ENCODE peak calls at places on chromosome 10, in four cellular contexts. One of them, this sample, is unnamed. For H3K4me1, the result is how much of the 10 kb centered on the place peaks cover.

GRCh38 chr10:13351340-13351915 is 3.3 kb upstream of the SEPHS1 start:
- DNase-seq in psoas muscle: no peak
- DNase-seq in left ventricle myocardium inferior: no peak
- DNase-seq in heart right ventricle: no peak
- DNase-seq in this sample: no peak

GRCh38 chr10:27561362-27561761 is 57.3 kb downstream of the RAB18 start:
- DNase-seq in psoas muscle: no peak
- DNase-seq in left ventricle myocardium inferior: no peak
- DNase-seq in heart right ventricle: no peak
- DNase-seq in this sample: no peak

GRCh38 chr10:29028486-29028885 is 260.4 kb upstream of the LYZL1 start:
- DNase-seq in psoas muscle: no peak
- DNase-seq in left ventricle myocardium inferior: no peak
- DNase-seq in heart right ventricle: no peak
- DNase-seq in this sample: no peak

GRCh38 chr10:137031-137430 is 1.8 kb downstream of the ZMYND11 start:
- DNase-seq in psoas muscle: no peak
- DNase-seq in left ventricle myocardium inferior: no peak
- DNase-seq in heart right ventricle: no peak
- DNase-seq in this sample: no peak

GRCh38 chr10:123144697-123145541 is 3.0 kb upstream of the HMX2 start:
- DNase-seq in psoas muscle: no peak
- DNase-seq in left ventricle myocardium inferior: no peak
- DNase-seq in heart right ventricle: no peak
- DNase-seq in this sample: no peak

GRCh38 chr10:47248436-47249090 is 51.4 kb upstream of the GDF10 start:
- DNase-seq in psoas muscle: no peak
- DNase-seq in left ventricle myocardium inferior: no peak
- DNase-seq in heart right ventricle: no peak
- DNase-seq in this sample: no peak

GRCh38 chr10:33180390-33180789 is 154.1 kb downstream of the NRP1 start:
- DNase-seq in psoas muscle: no peak
- DNase-seq in left ventricle myocardium inferior: no peak
- DNase-seq in heart right ventricle: no peak
- DNase-seq in this sample: no peak

GRCh38 chr10:8181496-8182174 is 127.1 kb downstream of the GATA3 start:
- DNase-seq in psoas muscle: no peak
- DNase-seq in left ventricle myocardium inferior: no peak
- DNase-seq in heart right ventricle: no peak
- DNase-seq in this sample: peak

GRCh38 chr10:35508647-35509046 is 96.5 kb upstream of the GJD4 start:
- DNase-seq in psoas muscle: no peak
- DNase-seq in left ventricle myocardium inferior: no peak
- DNase-seq in heart right ventricle: no peak
- DNase-seq in this sample: no peak

GRCh38 chr10:92279297-92279696 is 11.6 kb downstream of the CPEB3 start:
- DNase-seq in psoas muscle: no peak
- DNase-seq in left ventricle myocardium inferior: no peak
- DNase-seq in heart right ventricle: no peak
- DNase-seq in this sample: no peak

GRCh38 chr10:44385726-44386438 is 985 bp upstream of the CXCL12 start:
- DNase-seq in psoas muscle: no peak
- DNase-seq in left ventricle myocardium inferior: no peak
- DNase-seq in heart right ventricle: peak
- DNase-seq in this sample: no peak

GRCh38 chr10:133391249-133391635 is 2.7 kb upstream of the MTG1 start:
- DNase-seq in psoas muscle: no peak
- DNase-seq in left ventricle myocardium inferior: no peak
- DNase-seq in heart right ventricle: no peak
- DNase-seq in this sample: no peak

GRCh38 chr10:27258838-27259532 is 18.4 kb upstream of the ACBD5 start:
- DNase-seq in psoas muscle: no peak
- DNase-seq in left ventricle myocardium inferior: no peak
- DNase-seq in heart right ventricle: no peak
- DNase-seq in this sample: no peak

GRCh38 chr10:23918839-23919238 is 290.1 kb upstream of the KIAA1217 start:
- DNase-seq in psoas muscle: no peak
- DNase-seq in left ventricle myocardium inferior: no peak
- DNase-seq in heart right ventricle: no peak
- DNase-seq in this sample: no peak

GRCh38 chr10:1190791-1191490 is 134.8 kb downstream of the WDR37 start:
- DNase-seq in psoas muscle: peak
- DNase-seq in left ventricle myocardium inferior: no peak
- DNase-seq in heart right ventricle: no peak
- DNase-seq in this sample: no peak

GRCh38 chr10:72108811-72109618 is 20.7 kb upstream of the SPOCK2 start:
- DNase-seq in psoas muscle: no peak
- DNase-seq in left ventricle myocardium inferior: no peak
- DNase-seq in heart right ventricle: no peak
- DNase-seq in this sample: no peak

GRCh38 chr10:61662794-61663259 is at the start of gene CABCOCO1:
- DNase-seq in psoas muscle: peak
- DNase-seq in left ventricle myocardium inferior: peak
- DNase-seq in heart right ventricle: peak
- DNase-seq in this sample: peak

DNA sequence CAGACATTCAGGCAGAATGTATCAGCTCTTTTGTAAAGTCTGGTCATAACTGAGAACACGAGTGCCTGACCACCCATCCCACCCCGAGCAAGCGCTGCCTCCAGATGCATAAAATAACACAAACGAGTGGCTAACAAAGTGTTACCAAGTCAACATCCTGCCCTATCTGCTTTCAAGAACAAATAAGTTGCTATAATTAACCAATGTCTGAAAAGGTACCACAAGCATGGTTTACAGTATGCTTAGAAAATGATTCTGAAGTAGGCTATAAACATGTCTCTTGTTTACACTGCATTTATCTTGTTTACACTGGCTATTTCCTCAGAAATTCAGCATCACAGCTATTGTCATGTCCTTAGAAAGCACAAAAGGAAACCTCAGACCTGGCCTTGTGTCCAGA is 49.5 kb downstream of the PIK3AP1 start:
- DNase-seq in psoas muscle: no peak
- DNase-seq in left ventricle myocardium inferior: no peak
- DNase-seq in heart right ventricle: no peak
- DNase-seq in this sample: no peak
- H3K4me1 ChIP-seq in psoas muscle: under half
- H3K4me1 ChIP-seq in left ventricle myocardium inferior: under half
- H3K4me1 ChIP-seq in heart right ventricle: under half
- H3K4me1 ChIP-seq in this sample: under half

GRCh38 chr10:14578060-14578952 is 196.4 kb downstream of the FAM107B start:
- DNase-seq in psoas muscle: no peak
- DNase-seq in left ventricle myocardium inferior: no peak
- DNase-seq in heart right ventricle: no peak
- DNase-seq in this sample: no peak
- H3K4me1 ChIP-seq in psoas muscle: under half
- H3K4me1 ChIP-seq in left ventricle myocardium inferior: under half
- H3K4me1 ChIP-seq in heart right ventricle: under half
- H3K4me1 ChIP-seq in this sample: under half

GRCh38 chr10:79407397-79407796 is 38.0 kb downstream of the ZCCHC24 start:
- DNase-seq in psoas muscle: no peak
- DNase-seq in left ventricle myocardium inferior: no peak
- DNase-seq in heart right ventricle: no peak
- DNase-seq in this sample: no peak
- H3K4me1 ChIP-seq in psoas muscle: half or more
- H3K4me1 ChIP-seq in left ventricle myocardium inferior: under half
- H3K4me1 ChIP-seq in heart right ventricle: under half
- H3K4me1 ChIP-seq in this sample: half or more

GRCh38 chr10:124559372-124560132 is 97.9 kb downstream of the LHPP start:
- DNase-seq in psoas muscle: peak
- DNase-seq in left ventricle myocardium inferior: no peak
- DNase-seq in heart right ventricle: no peak
- DNase-seq in this sample: no peak

GRCh38 chr10:124561206-124561605 is 99.6 kb downstream of the LHPP start:
- DNase-seq in psoas muscle: no peak
- DNase-seq in left ventricle myocardium inferior: no peak
- DNase-seq in heart right ventricle: no peak
- DNase-seq in this sample: no peak

GRCh38 chr10:124558339-124558685 is 96.7 kb downstream of the LHPP start:
- DNase-seq in psoas muscle: no peak
- DNase-seq in left ventricle myocardium inferior: no peak
- DNase-seq in heart right ventricle: no peak
- DNase-seq in this sample: peak

GRCh38 chr10:124558901-124559321 is 97.3 kb downstream of the LHPP start:
- DNase-seq in psoas muscle: peak
- DNase-seq in left ventricle myocardium inferior: no peak
- DNase-seq in heart right ventricle: no peak
- DNase-seq in this sample: no peak

DNA sequence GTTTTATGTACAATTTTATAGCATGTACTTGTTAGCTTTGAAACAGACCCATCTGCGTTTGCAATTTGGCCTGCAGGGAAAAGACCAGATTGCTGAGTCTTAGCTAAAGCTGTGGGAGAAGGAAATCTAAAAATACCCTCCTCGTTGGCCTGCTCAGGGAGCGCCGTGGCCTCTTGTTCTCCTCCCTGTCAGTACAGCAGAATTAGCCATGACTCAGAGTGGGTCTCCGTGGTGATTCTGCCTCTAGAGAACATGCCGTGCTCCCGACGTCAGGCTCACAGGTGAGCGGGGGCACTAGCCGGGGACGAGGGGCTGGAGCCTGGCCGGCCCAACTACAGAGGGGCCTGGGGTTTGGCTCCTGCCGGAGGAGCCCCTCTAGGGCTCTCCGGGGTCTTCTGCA is 98.8 kb downstream of the LHPP start:
- DNase-seq in psoas muscle: peak
- DNase-seq in left ventricle myocardium inferior: peak
- DNase-seq in heart right ventricle: peak
- DNase-seq in this sample: no peak
- H3K4me1 ChIP-seq in psoas muscle: under half
- H3K4me1 ChIP-seq in left ventricle myocardium inferior: under half
- H3K4me1 ChIP-seq in heart right ventricle: under half
- H3K4me1 ChIP-seq in this sample: under half

DNA sequence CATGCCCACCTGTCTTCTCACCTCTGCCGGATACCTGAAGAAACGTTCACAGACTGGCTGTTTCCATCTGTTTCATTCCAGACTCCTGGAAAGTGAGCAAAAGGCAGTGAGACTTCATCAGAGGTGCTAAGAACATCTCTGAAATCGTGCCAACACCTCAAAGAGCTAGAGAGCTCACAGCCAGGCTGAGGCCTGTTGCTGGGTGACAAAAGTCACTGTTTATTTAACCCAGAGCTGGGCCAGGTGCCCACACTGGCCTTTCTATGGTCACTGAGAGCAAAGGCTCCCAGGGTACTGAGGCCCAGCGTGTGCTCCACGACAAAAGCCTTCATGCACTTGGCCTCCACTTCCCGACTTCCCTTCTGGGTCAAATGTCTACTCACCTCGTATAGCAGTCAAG is 3.7 kb upstream of the NANOS1 start:
- DNase-seq in psoas muscle: no peak
- DNase-seq in left ventricle myocardium inferior: peak
- DNase-seq in heart right ventricle: peak
- DNase-seq in this sample: no peak
- H3K4me1 ChIP-seq in psoas muscle: under half
- H3K4me1 ChIP-seq in left ventricle myocardium inferior: under half
- H3K4me1 ChIP-seq in heart right ventricle: under half
- H3K4me1 ChIP-seq in this sample: under half

DNA sequence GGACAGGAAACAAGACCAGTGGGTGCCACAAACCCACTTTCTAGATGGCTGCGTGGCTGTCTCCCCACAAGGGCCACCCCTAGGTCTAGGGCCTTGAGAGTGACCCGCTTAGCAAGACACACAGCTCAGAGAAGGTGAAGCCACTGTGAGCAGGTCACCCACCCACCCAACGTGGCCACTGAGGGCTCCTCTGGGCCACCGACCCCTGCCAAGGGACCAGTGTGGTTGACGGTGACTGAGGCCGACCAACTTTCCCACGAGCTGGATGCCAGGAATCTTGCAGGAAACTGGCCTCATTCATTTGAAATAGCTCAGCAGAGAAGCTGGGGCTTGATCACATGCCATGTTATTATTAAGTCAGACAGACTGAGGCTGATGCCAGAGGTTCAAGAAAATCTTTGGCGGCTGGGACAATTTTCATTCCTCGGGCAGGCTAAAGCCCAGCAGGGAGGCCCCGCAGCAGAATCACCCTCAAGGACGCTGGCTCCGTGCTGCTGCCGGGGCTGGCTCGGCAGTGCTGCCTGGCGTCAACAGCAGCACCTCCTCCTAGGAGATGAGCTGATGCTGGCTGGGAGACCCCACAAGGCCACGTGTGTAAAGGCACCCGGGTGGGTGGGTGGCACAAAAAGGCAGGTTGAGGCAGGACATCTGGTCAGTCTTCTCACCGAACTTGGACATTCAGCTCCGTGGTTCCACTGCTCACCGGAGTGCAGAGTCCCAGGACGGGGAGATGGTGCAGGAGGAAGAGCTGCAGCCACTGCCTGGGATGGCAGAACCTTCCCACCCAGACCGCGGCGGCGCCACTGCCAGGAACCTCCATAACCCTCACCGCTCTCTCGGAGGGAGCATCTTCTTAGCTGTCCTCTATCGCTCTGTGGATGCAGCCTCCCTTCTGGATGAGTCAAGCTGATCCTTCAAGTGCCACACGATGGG is 57.8 kb downstream of the ZRANB1 start:
- DNase-seq in psoas muscle: peak
- DNase-seq in left ventricle myocardium inferior: peak
- DNase-seq in heart right ventricle: no peak
- DNase-seq in this sample: peak
- H3K4me1 ChIP-seq in psoas muscle: under half
- H3K4me1 ChIP-seq in left ventricle myocardium inferior: half or more
- H3K4me1 ChIP-seq in heart right ventricle: half or more
- H3K4me1 ChIP-seq in this sample: under half

GRCh38 chr10:69320521-69320920 is 42.2 kb downstream of the HK1 start:
- DNase-seq in psoas muscle: no peak
- DNase-seq in left ventricle myocardium inferior: no peak
- DNase-seq in heart right ventricle: no peak
- DNase-seq in this sample: no peak
- H3K4me1 ChIP-seq in psoas muscle: under half
- H3K4me1 ChIP-seq in left ventricle myocardium inferior: half or more
- H3K4me1 ChIP-seq in heart right ventricle: half or more
- H3K4me1 ChIP-seq in this sample: under half

DNA sequence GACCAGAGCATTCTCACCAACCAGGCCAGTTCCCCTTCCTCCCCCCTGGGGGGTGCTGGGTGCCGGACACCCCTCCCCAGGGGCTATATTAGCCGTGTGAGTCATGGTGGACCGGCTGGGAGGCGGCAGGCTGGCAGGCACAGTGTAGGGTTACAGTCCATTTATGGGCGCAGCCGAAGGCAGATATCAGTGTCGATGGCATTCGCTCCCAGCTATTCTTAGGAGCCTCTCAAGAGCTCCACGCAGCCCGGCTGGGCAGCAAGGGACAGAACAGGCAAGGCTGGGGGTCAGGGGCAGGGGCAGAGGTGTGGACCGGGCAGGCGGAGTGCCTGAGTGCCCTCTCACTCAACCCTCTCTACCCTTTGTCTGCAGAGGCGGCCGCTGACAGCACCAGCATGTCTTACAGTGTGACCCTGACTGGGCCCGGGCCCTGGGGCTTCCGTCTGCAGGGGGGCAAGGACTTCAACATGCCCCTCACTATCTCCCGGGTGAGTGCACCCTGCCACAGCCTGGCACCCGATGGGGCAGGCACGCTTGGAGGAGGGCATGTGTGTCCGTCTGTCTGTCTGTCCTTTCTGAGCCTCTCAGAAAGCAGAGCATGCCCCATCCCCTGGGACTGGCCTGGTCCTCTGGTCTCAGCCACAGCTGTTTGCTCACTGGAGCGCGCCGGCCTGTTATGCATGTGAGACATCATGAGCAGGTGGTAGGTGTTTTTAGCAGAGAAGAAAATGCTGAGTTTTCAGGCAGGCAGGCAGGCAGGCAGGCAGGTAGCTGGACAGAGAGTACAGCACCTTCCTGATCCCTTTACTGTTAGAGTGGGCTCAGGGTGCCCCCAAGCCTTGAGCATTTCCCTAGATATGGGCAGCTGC is at the start of gene LDB3:
- DNase-seq in psoas muscle: peak
- DNase-seq in left ventricle myocardium inferior: peak
- DNase-seq in heart right ventricle: peak
- DNase-seq in this sample: no peak
- H3K4me1 ChIP-seq in psoas muscle: half or more
- H3K4me1 ChIP-seq in left ventricle myocardium inferior: half or more
- H3K4me1 ChIP-seq in heart right ventricle: under half
- H3K4me1 ChIP-seq in this sample: under half

This sample was measured in upper lobe of left lung.